ENCODE peak calls at places on chromosomes 4 and X, in six cellular contexts. V is adrenal gland, Q is lung, D is suprapubic skin, I is hepatocyte, B is K562. O is an unnamed sample.

GRCh38 chr4:99852199-99852718 is 35.6 kb downstream of the DAPP1 start:
- DNase-seq in I (no peak), V (no peak), D (no peak), B (no peak), Q (no peak), O (no peak)

GRCh38 chr4:6732441-6733357 is 16.7 kb downstream of the BLOC1S4 start:
- DNase-seq in B (peak), D (peak), V (peak), I (peak), Q (peak), O (peak)

GRCh38 chrX:130144509-130144908 is 21.1 kb downstream of the AIFM1 start:
- DNase-seq in I (no peak), D (no peak), Q (no peak), V (no peak), B (no peak), O (no peak)

GRCh38 chrX:98481636-98482035 is 1597.9 kb downstream of the RPA4 start:
- DNase-seq in Q (no peak), D (no peak), B (no peak), V (no peak), I (no peak), O (no peak)

GRCh38 chr4:184833046-184833838 is 7.5 kb upstream of the ACSL1 start:
- DNase-seq in Q (no peak), I (no peak), D (no peak), B (no peak), V (no peak), O (no peak)

GRCh38 chrX:93649381-93649780 is 24.0 kb downstream of the NAP1L3 start:
- DNase-seq in V (no peak), Q (no peak), I (no peak), B (no peak), D (no peak), O (no peak)

GRCh38 chr4:170089274-170089742 is 448 bp downstream of the AADAT start:
- DNase-seq in D (no peak), Q (no peak), I (peak), B (no peak), V (peak), O (no peak)

GRCh38 chrX:21757960-21758359 is at the start of gene SMPX:
- DNase-seq in D (no peak), B (no peak), I (no peak), Q (no peak), V (no peak), O (no peak)

GRCh38 chrX:132216806-132217202 is 2.4 kb downstream of the RAP2C start:
- DNase-seq in V (no peak), Q (no peak), D (no peak), B (no peak), I (peak), O (no peak)

GRCh38 chr4:143375326-143376073 is 38.8 kb downstream of the GAB1 start:
- DNase-seq in Q (peak), I (no peak), B (peak), D (no peak), V (peak), O (no peak)

GRCh38 chr4:20393486-20394100 is 141.9 kb downstream of the SLIT2 start:
- DNase-seq in V (no peak), D (no peak), Q (no peak), B (no peak), I (no peak), O (no peak)

GRCh38 chr4:83114576-83114975 is at the start of gene PLAC8:
- DNase-seq in V (no peak), D (no peak), I (peak), B (no peak), Q (no peak), O (no peak)

DNA sequence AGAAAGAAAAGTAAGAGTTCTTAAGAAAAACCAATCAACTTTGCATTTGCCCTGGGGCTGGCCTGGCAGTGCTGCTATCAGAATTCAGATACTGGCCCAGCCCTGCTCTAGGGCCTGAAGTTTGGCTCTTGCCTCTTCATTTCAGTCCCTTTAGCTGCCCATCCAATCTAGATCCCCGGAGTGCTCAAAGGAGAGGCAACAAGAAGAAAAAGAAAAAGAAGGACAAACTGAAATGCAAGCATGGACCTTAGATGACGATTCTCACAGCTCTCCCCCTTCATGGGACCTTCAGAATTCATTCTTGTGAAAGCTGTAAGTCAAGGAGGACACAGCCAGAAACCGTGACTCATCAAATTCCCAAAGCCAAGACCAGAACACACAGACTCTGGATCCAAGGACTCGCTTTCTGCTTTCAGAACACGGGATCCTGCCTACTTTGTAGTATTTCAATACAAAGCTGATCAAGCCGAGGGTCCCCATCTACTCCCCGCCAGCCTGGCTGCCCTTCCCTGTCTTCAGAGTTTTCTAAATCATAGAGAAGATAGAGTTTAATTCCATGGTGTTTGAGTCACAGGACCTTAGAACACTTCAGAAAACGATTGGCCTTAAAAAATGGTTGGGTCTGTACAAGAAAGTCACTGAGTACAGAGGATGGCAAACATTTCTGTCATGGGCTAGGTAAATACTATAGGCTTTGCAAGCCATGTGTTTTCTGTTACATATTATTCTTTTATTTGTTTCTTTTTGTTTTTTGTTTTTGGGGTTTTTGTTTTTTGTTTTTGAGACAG is 103.7 kb downstream of the RBM47 start:
- DNase-seq in Q (peak), I (peak), V (peak), D (no peak), B (peak), O (peak)
- H3K27ac ChIP-seq in Q (no peak), I (peak), V (peak), D (peak), B (peak), O (peak)

GRCh38 chrX:46647251-46647650 is 73.7 kb downstream of the CHST7 start:
- DNase-seq in Q (no peak), V (no peak), D (no peak), B (no peak), I (no peak), O (no peak)

GRCh38 chrX:46648660-46649059 is 75.1 kb downstream of the CHST7 start:
- DNase-seq in I (no peak), V (no peak), Q (no peak), B (no peak), D (no peak), O (no peak)

GRCh38 chrX:46645614-46646013 is 72.0 kb downstream of the CHST7 start:
- DNase-seq in B (no peak), I (no peak), D (no peak), Q (peak), V (no peak), O (no peak)

GRCh38 chrX:46653482-46653881 is 79.9 kb downstream of the CHST7 start:
- DNase-seq in V (no peak), D (no peak), B (peak), I (peak), Q (no peak), O (no peak)

DNA sequence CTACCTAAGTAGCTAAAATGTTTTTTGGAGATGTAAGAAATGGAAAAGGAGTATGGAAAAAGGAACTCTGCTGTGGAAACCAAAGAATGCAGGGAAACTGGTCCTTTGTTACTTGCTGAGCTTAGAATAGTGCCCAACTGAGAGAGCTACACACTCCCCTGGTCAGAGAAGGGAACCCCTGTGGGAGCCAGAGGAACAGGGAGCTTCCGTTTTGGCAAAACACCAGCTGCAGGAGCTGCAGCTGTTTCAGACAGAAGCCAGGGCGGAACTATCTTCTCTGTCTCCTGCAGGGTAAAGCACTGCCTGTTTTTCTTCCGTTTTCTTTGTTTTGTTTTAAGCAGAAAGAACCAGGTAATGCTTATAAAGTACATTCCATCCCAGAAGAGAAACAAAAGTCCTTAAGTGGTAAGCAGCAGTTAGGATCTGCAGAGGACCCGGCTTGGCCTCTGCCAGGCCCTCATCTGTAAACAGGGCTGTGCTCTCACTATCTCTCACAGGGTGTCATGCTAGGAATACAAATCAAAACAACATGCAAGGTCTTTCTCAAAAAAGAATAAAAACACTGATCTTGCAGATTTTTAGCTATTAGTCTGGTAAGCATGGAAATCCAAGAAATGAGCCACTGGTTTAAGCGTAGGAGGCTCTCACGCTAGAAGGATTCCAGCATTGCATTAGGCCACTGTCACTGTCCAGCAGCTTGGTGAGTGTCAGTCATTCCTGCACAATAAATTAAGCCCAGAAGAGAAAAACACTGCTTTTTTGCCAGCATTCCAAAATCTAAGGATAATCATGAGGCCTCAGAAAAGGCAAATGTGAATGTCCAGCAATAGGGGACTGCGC is 76.1 kb downstream of the CHST7 start:
- DNase-seq in Q (no peak), B (no peak), D (no peak), V (peak), I (peak), O (no peak)
- TF ChIP-seq CTCF in Q (no peak), B (no peak), D (no peak), V (no peak), I (no peak), O (no peak)

GRCh38 chr4:3227878-3228675 is 20.9 kb upstream of the MSANTD1 start:
- DNase-seq in Q (no peak), I (no peak), B (no peak), V (no peak), D (no peak), O (no peak)
- H3K27ac ChIP-seq in Q (no peak), I (no peak), B (no peak), V (no peak), D (no peak), O (no peak)

DNA sequence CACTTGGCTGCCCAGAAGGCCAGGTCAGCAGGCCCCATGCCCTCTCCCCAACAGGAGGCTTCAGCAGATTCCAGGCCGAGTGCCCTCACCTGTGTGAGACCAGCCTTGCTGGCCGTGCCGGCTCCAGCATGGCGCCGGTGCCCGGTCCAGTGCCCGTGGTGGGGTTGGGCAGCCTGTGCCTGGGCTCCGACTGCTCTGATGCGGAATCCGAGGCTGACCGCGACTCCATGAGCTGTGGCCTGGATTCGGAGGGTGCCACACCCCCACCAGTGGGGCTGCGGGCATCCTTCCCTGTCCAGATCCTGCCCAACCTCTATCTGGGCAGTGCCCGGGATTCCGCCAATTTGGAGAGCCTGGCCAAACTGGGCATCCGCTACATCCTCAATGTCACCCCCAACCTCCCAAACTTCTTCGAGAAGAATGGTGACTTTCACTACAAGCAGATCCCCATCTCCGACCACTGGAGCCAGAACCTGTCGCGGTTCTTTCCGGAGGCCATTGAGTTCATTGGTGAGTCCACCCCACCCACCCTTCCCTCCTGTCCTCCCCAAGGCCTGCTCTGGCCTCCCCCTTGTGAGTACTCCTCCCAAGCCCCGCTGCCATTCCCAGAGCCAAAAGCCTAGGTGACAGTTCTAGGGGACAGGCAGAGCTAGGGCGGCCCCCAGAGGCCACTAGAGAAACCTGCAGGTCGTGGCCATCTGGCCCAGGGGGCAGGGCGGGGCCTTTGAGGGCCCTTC is 2.3 kb downstream of the DUSP9 start:
- DNase-seq in V (peak), D (peak), Q (peak), I (peak), B (peak), O (no peak)
- TF ChIP-seq CTCF in V (peak), D (peak), Q (peak), I (peak), B (peak), O (peak)

DNA sequence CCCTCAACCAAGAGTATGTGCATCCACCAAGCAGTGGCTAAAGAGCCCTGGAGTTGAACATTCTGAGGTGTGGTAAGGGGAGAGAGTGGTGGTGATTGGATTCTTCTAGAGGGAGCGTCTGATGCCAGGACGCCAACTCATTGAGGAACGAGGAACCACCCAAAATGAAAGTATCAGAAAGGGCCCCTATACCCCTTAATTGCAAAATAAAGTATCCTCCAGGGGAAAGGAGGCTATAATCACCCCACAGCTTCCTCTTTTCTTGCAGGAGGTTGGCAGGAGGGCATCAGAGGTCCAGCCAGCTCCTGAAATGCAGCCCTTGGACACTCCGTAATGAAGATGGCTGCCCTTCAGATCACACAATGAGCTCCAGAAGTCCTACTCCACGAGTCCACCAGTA is 5.3 kb upstream of the KIAA1210 start:
- DNase-seq in V (no peak), I (no peak), B (no peak), D (no peak), Q (no peak), O (no peak)
- H3K27ac ChIP-seq in V (no peak), I (no peak), B (no peak), D (no peak), Q (no peak), O (no peak)